ENCODE peak calls at places on chromosomes 1 and 21, in four cellular contexts. F is PC-9, W is right cardiac atrium, Q is NT2/D1. S is an unnamed sample.

GRCh38 chr1:177937931-177938330 is 31.9 kb downstream of the SEC16B start:
- DNase-seq in F (no peak), W (no peak), Q (no peak), S (no peak)

GRCh38 chr1:169699769-169700168 is 11.7 kb downstream of the SELL start:
- DNase-seq in F (no peak), W (no peak), Q (no peak), S (no peak)

GRCh38 chr1:201582977-201583376 is 44.0 kb downstream of the NAV1 start:
- DNase-seq in F (no peak), W (no peak), Q (no peak), S (peak)

GRCh38 chr1:110155878-110156522 is 5.7 kb downstream of the SLC6A17 start:
- DNase-seq in F (peak), W (peak), Q (peak), S (no peak)

GRCh38 chr21:29124645-29125044 is 5.8 kb upstream of the MAP3K7CL start:
- DNase-seq in F (no peak), W (no peak), Q (no peak), S (no peak)

GRCh38 chr21:31218830-31219608 is 125.0 kb downstream of the TIAM1 start:
- DNase-seq in F (peak), W (peak), Q (no peak), S (no peak)

GRCh38 chr1:178055779-178056471 is 38.0 kb upstream of the RASAL2 start:
- DNase-seq in F (peak), W (peak), Q (no peak), S (no peak)

GRCh38 chr1:116853680-116854191 is 56.0 kb upstream of the PTGFRN start:
- DNase-seq in F (peak), W (no peak), Q (peak), S (no peak)

GRCh38 chr1:19007491-19008441 is 51.3 kb upstream of the IFFO2 start:
- DNase-seq in F (peak), W (no peak), Q (no peak), S (no peak)

DNA sequence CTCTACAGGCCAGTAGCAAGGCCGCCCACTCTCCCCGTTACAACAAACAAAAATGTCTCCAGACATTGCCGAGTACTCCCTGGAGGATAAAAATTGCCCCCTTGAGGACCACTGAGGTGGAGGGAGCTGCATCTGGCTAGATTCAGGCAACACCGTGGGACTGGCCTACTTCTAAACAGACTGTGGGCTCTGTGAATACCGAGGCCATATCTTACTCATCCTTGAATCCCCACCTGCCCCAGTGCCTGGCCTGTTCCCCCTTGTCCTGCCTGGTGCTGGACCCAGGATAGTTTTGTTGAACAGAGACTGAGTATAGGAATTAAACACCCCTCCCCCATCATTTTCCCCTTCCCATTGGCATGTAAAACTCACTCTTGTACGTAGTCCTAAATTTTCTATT is 110.8 kb downstream of the ACTL8 start:
- DNase-seq in F (no peak), W (no peak), Q (no peak), S (no peak)
- H3K4me3 ChIP-seq in F (no peak), W (no peak), Q (no peak), S (no peak)

DNA sequence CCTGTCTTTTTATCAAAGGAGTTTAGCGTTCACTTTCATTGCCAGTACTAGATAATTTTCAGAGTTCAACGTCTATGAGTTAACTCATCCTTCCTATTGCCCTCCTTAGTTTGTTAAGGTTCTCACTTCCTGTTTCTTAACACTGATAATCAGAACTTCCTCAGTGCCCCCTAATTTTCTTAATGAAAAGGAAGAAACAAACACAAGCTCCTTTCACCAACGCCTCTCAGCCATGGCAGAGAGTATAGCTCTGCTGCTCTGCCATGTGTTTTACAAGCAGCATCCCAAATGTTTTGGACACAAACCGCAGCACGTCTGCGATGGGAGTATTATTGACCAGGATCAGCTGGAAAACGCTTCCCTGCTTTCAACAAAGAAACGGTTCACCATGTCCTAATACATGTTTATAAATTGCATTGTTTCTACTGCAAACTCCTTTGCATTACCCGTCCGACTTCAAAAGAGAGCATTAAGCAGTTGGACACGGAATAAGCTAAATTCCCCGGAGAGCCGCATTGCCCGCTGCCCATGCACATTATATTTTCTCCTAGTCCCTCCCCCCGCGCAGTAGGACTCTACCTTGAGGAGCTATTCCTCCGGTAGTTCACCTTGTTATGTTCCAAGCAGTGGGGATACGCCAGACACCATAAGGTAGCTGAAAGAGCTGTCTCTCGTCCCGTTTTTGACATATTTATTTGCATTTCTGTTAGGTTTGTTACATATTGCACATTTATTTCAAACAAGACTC is 568 bp downstream of the OLFM3 start:
- DNase-seq in F (no peak), W (no peak), Q (no peak), S (no peak)
- H3K4me3 ChIP-seq in F (no peak), W (no peak), Q (peak), S (no peak)

GRCh38 chr1:218836264-218836663 is 337.4 kb upstream of the LYPLAL1 start:
- DNase-seq in F (no peak), W (no peak), Q (no peak), S (no peak)

DNA sequence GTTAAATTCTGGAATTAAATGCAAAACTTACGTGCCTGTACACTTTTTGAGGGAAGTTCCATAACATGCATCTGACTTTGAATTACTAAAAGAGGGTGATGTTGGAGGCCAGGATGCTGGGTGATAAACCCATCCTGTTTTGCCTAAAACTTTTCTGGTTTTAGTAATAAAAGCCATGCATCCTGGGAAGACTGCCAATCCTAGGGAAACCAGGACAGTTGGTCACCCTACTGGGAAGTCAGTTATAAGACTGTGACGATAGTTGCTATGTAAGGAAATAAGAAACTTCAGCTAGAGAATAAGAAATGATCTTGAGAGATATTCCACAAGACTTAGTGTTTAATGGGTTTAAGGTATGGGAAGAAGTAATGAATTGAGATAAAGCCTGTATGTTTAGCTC is 336.6 kb upstream of the LYPLAL1 start:
- DNase-seq in F (no peak), W (no peak), Q (no peak), S (no peak)
- H3K4me3 ChIP-seq in F (no peak), W (no peak), Q (no peak), S (no peak)

GRCh38 chr1:156591432-156592157 is at the start of gene NAXE:
- DNase-seq in F (peak), W (peak), Q (peak), S (peak)
- H3K4me3 ChIP-seq in F (peak), W (peak), Q (peak), S (peak)